ENCODE peak calls at places on chromosomes 3 and 15, in four cellular contexts. One of them, this sample, is unnamed.

GRCh38 chr3:78580691-78581090 is 1187.1 kb downstream of the ROBO1 start:
- DNase-seq in upper lobe of left lung: no peak
- DNase-seq in nephron progenitor cell: no peak
- DNase-seq in lower lobe of right lung: no peak
- DNase-seq in this sample: no peak

GRCh38 chr3:67048067-67048715 is 50.1 kb downstream of the KBTBD8 start:
- DNase-seq in upper lobe of left lung: no peak
- DNase-seq in nephron progenitor cell: no peak
- DNase-seq in lower lobe of right lung: no peak
- DNase-seq in this sample: no peak

GRCh38 chr3:95356764-95357501 is 1294.1 kb downstream of the NSUN3 start:
- DNase-seq in nephron progenitor cell: no peak
- DNase-seq in lower lobe of right lung: no peak
- DNase-seq in upper lobe of left lung: no peak
- DNase-seq in this sample: no peak

GRCh38 chr3:172517859-172518466 is 5.3 kb downstream of the TNFSF10 start:
- DNase-seq in upper lobe of left lung: no peak
- DNase-seq in nephron progenitor cell: no peak
- DNase-seq in lower lobe of right lung: no peak
- DNase-seq in this sample: no peak

GRCh38 chr3:150733373-150733935 is 29.5 kb downstream of the SIAH2 start:
- DNase-seq in nephron progenitor cell: no peak
- DNase-seq in upper lobe of left lung: no peak
- DNase-seq in lower lobe of right lung: no peak
- DNase-seq in this sample: no peak

GRCh38 chr15:100601158-100601557 is 826 bp downstream of the LINS1 start:
- DNase-seq in lower lobe of right lung: peak
- DNase-seq in upper lobe of left lung: peak
- DNase-seq in nephron progenitor cell: peak
- DNase-seq in this sample: no peak

GRCh38 chr15:30001592-30001991 is 81.2 kb upstream of the GOLGA8J start:
- DNase-seq in lower lobe of right lung: no peak
- DNase-seq in upper lobe of left lung: no peak
- DNase-seq in nephron progenitor cell: no peak
- DNase-seq in this sample: no peak

GRCh38 chr3:120526011-120526870 is 69.9 kb upstream of the NDUFB4 start:
- DNase-seq in lower lobe of right lung: no peak
- DNase-seq in upper lobe of left lung: no peak
- DNase-seq in nephron progenitor cell: no peak
- DNase-seq in this sample: no peak

GRCh38 chr15:26628879-26629529 is 143.9 kb downstream of the GABRB3 start:
- DNase-seq in upper lobe of left lung: peak
- DNase-seq in lower lobe of right lung: peak
- DNase-seq in nephron progenitor cell: peak
- DNase-seq in this sample: peak

GRCh38 chr15:95511680-95512079 is 818.8 kb upstream of the NR2F2 start:
- DNase-seq in upper lobe of left lung: no peak
- DNase-seq in nephron progenitor cell: no peak
- DNase-seq in lower lobe of right lung: no peak
- DNase-seq in this sample: no peak

GRCh38 chr3:132721479-132722164 is 587 bp downstream of the NPHP3 start:
- DNase-seq in upper lobe of left lung: peak
- DNase-seq in nephron progenitor cell: peak
- DNase-seq in lower lobe of right lung: peak
- DNase-seq in this sample: peak

GRCh38 chr15:69540622-69541021 is 88.0 kb downstream of the RPLP1 start:
- DNase-seq in upper lobe of left lung: peak
- DNase-seq in lower lobe of right lung: no peak
- DNase-seq in nephron progenitor cell: no peak
- DNase-seq in this sample: no peak

GRCh38 chr3:195257454-195258448 is 13.2 kb downstream of the XXYLT1 start:
- DNase-seq in nephron progenitor cell: no peak
- DNase-seq in lower lobe of right lung: no peak
- DNase-seq in upper lobe of left lung: no peak
- DNase-seq in this sample: peak

GRCh38 chr3:64209866-64210609 is 15.2 kb downstream of the PRICKLE2 start:
- DNase-seq in nephron progenitor cell: no peak
- DNase-seq in upper lobe of left lung: peak
- DNase-seq in lower lobe of right lung: peak
- DNase-seq in this sample: no peak

GRCh38 chr3:50423543-50423942 is 64.2 kb upstream of the TMEM115 start:
- DNase-seq in lower lobe of right lung: peak
- DNase-seq in upper lobe of left lung: no peak
- DNase-seq in nephron progenitor cell: no peak
- DNase-seq in this sample: no peak

GRCh38 chr3:189272500-189273119 is 100.8 kb downstream of the TPRG1 start:
- DNase-seq in lower lobe of right lung: no peak
- DNase-seq in upper lobe of left lung: no peak
- DNase-seq in nephron progenitor cell: no peak
- DNase-seq in this sample: no peak

GRCh38 chr3:10400749-10401495 is 80.0 kb upstream of the SEC13 start:
- DNase-seq in lower lobe of right lung: no peak
- DNase-seq in upper lobe of left lung: no peak
- DNase-seq in nephron progenitor cell: no peak
- DNase-seq in this sample: no peak

GRCh38 chr3:125261031-125261430 is 48.5 kb upstream of the SLC12A8 start:
- DNase-seq in upper lobe of left lung: no peak
- DNase-seq in lower lobe of right lung: no peak
- DNase-seq in nephron progenitor cell: no peak
- DNase-seq in this sample: no peak

GRCh38 chr15:73991260-73991659 is 835 bp downstream of the STOML1 start:
- DNase-seq in lower lobe of right lung: peak
- DNase-seq in nephron progenitor cell: no peak
- DNase-seq in upper lobe of left lung: peak
- DNase-seq in this sample: no peak

GRCh38 chr15:40283615-40284306 is 897 bp upstream of the ANKRD63 start:
- DNase-seq in upper lobe of left lung: no peak
- DNase-seq in nephron progenitor cell: no peak
- DNase-seq in lower lobe of right lung: no peak
- DNase-seq in this sample: no peak

GRCh38 chr15:70538278-70538677 is 225.1 kb downstream of the UACA start:
- DNase-seq in lower lobe of right lung: no peak
- DNase-seq in nephron progenitor cell: no peak
- DNase-seq in upper lobe of left lung: no peak
- DNase-seq in this sample: no peak

GRCh38 chr15:85625856-85626255 is 168.9 kb downstream of the KLHL25 start:
- DNase-seq in upper lobe of left lung: no peak
- DNase-seq in lower lobe of right lung: no peak
- DNase-seq in nephron progenitor cell: no peak
- DNase-seq in this sample: no peak

GRCh38 chr3:102510663-102511062 is 75.8 kb downstream of the ZPLD1 start:
- DNase-seq in lower lobe of right lung: no peak
- DNase-seq in nephron progenitor cell: no peak
- DNase-seq in upper lobe of left lung: no peak
- DNase-seq in this sample: no peak

GRCh38 chr15:45522179-45522930 is at the start of gene SLC30A4:
- DNase-seq in upper lobe of left lung: peak
- DNase-seq in lower lobe of right lung: peak
- DNase-seq in nephron progenitor cell: peak
- DNase-seq in this sample: peak

GRCh38 chr15:85545185-85545584 is 164.8 kb downstream of the AKAP13 start:
- DNase-seq in lower lobe of right lung: no peak
- DNase-seq in upper lobe of left lung: no peak
- DNase-seq in nephron progenitor cell: no peak
- DNase-seq in this sample: no peak

GRCh38 chr15:73029003-73029527 is 23.2 kb upstream of the NEO1 start:
- DNase-seq in nephron progenitor cell: no peak
- DNase-seq in upper lobe of left lung: no peak
- DNase-seq in lower lobe of right lung: no peak
- DNase-seq in this sample: no peak

GRCh38 chr3:142987707-142988106 is 13.7 kb upstream of the U2SURP start:
- DNase-seq in upper lobe of left lung: no peak
- DNase-seq in nephron progenitor cell: no peak
- DNase-seq in lower lobe of right lung: no peak
- DNase-seq in this sample: no peak

GRCh38 chr3:119681279-119681678 is 4.1 kb upstream of the COX17 start:
- DNase-seq in upper lobe of left lung: no peak
- DNase-seq in nephron progenitor cell: no peak
- DNase-seq in lower lobe of right lung: no peak
- DNase-seq in this sample: no peak

GRCh38 chr15:58947179-58947578 is 13.7 kb upstream of the SLTM start:
- DNase-seq in upper lobe of left lung: no peak
- DNase-seq in lower lobe of right lung: no peak
- DNase-seq in nephron progenitor cell: no peak
- DNase-seq in this sample: no peak

GRCh38 chr15:66130496-66131014 is 123.0 kb downstream of the MEGF11 start:
- DNase-seq in upper lobe of left lung: no peak
- DNase-seq in lower lobe of right lung: no peak
- DNase-seq in nephron progenitor cell: no peak
- DNase-seq in this sample: no peak
- TF ChIP-seq CTCF in upper lobe of left lung: no peak
- TF ChIP-seq CTCF in lower lobe of right lung: no peak
- TF ChIP-seq CTCF in nephron progenitor cell: no peak
- TF ChIP-seq CTCF in this sample: no peak

GRCh38 chr3:171168086-171168485 is 141.6 kb upstream of the SLC2A2 start:
- DNase-seq in lower lobe of right lung: no peak
- DNase-seq in upper lobe of left lung: no peak
- DNase-seq in nephron progenitor cell: no peak
- DNase-seq in this sample: no peak
- TF ChIP-seq CTCF in lower lobe of right lung: no peak
- TF ChIP-seq CTCF in upper lobe of left lung: no peak
- TF ChIP-seq CTCF in nephron progenitor cell: no peak
- TF ChIP-seq CTCF in this sample: no peak

GRCh38 chr15:44427756-44428724 is 611 bp downstream of the CTDSPL2 start:
- DNase-seq in nephron progenitor cell: peak
- DNase-seq in lower lobe of right lung: no peak
- DNase-seq in upper lobe of left lung: peak
- DNase-seq in this sample: no peak

DNA sequence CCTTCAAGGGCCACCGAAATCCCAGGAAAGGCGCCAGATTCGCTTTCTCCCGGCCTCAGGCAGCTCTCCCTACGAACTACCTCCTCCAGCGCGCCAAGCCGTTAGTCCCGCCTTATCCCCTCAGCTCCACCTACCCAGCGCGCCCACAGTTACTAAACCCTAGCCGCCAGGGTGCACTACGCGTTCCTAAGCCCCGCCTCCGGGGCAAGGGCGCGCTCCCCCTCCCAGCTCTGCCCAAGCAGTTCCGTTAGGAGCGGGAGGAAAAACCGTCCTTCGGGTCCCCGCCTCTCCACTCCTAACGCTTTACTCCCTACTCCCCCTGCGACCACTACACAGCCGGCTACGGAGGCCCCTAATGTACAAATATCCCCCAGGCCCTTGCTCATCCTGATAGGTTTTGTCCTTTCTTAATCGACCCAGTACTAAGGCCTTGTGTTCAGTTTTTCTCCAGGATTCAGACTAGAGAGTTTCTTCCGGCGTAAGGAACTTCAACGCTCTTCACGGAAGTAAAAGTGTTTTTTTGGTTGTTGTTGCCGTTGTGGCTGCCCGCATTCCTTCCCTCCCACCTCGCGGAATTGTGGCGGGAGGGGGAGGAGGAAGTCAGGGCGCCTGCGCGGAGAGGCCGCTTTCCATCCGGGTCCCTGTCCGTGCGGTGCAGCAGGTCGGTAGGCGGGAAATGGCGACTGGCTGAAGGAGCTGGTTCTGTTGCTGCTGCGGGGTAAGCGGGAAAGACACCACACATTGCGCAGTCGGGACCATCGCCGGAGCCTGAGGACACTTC is at the start of gene CTDSPL2:
- DNase-seq in nephron progenitor cell: peak
- DNase-seq in upper lobe of left lung: peak
- DNase-seq in lower lobe of right lung: peak
- DNase-seq in this sample: peak
- TF ChIP-seq CTCF in nephron progenitor cell: no peak
- TF ChIP-seq CTCF in upper lobe of left lung: peak
- TF ChIP-seq CTCF in lower lobe of right lung: peak
- TF ChIP-seq CTCF in this sample: no peak

GRCh38 chr15:50127255-50127777 is 8.3 kb upstream of the ATP8B4 start:
- DNase-seq in upper lobe of left lung: no peak
- DNase-seq in lower lobe of right lung: no peak
- DNase-seq in nephron progenitor cell: no peak
- DNase-seq in this sample: no peak

GRCh38 chr15:50126072-50126471 is 7.0 kb upstream of the ATP8B4 start:
- DNase-seq in nephron progenitor cell: no peak
- DNase-seq in upper lobe of left lung: no peak
- DNase-seq in lower lobe of right lung: no peak
- DNase-seq in this sample: no peak

GRCh38 chr15:50131617-50132016 is 12.6 kb upstream of the ATP8B4 start:
- DNase-seq in nephron progenitor cell: no peak
- DNase-seq in upper lobe of left lung: no peak
- DNase-seq in lower lobe of right lung: no peak
- DNase-seq in this sample: no peak

GRCh38 chr15:50124557-50125080 is 5.6 kb upstream of the ATP8B4 start:
- DNase-seq in lower lobe of right lung: no peak
- DNase-seq in nephron progenitor cell: no peak
- DNase-seq in upper lobe of left lung: no peak
- DNase-seq in this sample: no peak

GRCh38 chr15:50128266-50128665 is 9.2 kb upstream of the ATP8B4 start:
- DNase-seq in lower lobe of right lung: peak
- DNase-seq in nephron progenitor cell: no peak
- DNase-seq in upper lobe of left lung: peak
- DNase-seq in this sample: no peak
- TF ChIP-seq CTCF in lower lobe of right lung: peak
- TF ChIP-seq CTCF in nephron progenitor cell: no peak
- TF ChIP-seq CTCF in upper lobe of left lung: no peak
- TF ChIP-seq CTCF in this sample: no peak

DNA sequence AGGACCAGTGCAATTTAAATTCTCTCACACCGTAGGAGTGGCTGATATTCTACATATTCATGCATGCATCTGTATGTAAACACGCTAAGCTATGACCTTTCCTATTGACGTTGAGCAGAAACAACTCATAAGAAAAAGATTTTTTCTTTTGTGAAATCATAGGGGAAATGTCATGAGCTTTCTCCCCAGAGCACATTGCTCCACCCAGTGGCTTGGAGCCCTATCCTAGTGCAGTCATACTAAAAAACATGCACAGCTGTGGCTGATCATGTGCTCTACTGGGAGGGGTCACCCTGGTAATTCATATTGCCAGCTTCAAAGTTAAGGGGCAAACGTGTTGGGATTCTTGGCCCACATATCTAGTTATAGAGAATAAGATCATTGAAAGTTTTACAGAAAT is 1.8 kb upstream of the MESD start:
- DNase-seq in nephron progenitor cell: no peak
- DNase-seq in upper lobe of left lung: peak
- DNase-seq in lower lobe of right lung: no peak
- DNase-seq in this sample: no peak
- TF ChIP-seq CTCF in nephron progenitor cell: no peak
- TF ChIP-seq CTCF in upper lobe of left lung: no peak
- TF ChIP-seq CTCF in lower lobe of right lung: no peak
- TF ChIP-seq CTCF in this sample: no peak

This sample was measured in mesothelial cell of epicardium.